ENCODE peak calls at places on chromosomes 5 and 9, in five cellular contexts. One of them, this sample, is unnamed.

GRCh38 chr9:90546200-90546599 is 96.4 kb downstream of the DIRAS2 start:
- DNase-seq in H9: no peak
- DNase-seq in neuronal stem cell: peak
- DNase-seq in H1: no peak
- DNase-seq in mesenchymal stem cell: peak
- DNase-seq in this sample: peak

GRCh38 chr9:83623634-83623991 is 670 bp downstream of the IDNK start:
- DNase-seq in H9: no peak
- DNase-seq in neuronal stem cell: no peak
- DNase-seq in H1: no peak
- DNase-seq in mesenchymal stem cell: no peak
- DNase-seq in this sample: no peak

GRCh38 chr5:1594336-1595106 is 70.8 kb upstream of the LPCAT1 start:
- DNase-seq in H9: peak
- DNase-seq in neuronal stem cell: peak
- DNase-seq in H1: peak
- DNase-seq in mesenchymal stem cell: peak
- DNase-seq in this sample: peak

GRCh38 chr5:95621839-95622629 is 2.1 kb downstream of the GPR150 start:
- DNase-seq in H9: no peak
- DNase-seq in neuronal stem cell: no peak
- DNase-seq in H1: no peak
- DNase-seq in mesenchymal stem cell: no peak
- DNase-seq in this sample: no peak

GRCh38 chr5:58311526-58311925 is 148.4 kb downstream of the PLK2 start:
- DNase-seq in H9: no peak
- DNase-seq in neuronal stem cell: no peak
- DNase-seq in H1: no peak
- DNase-seq in mesenchymal stem cell: no peak
- DNase-seq in this sample: no peak

GRCh38 chr9:106052735-106053134 is 358.4 kb downstream of the TMEM38B start:
- DNase-seq in H9: no peak
- DNase-seq in neuronal stem cell: no peak
- DNase-seq in H1: no peak
- DNase-seq in mesenchymal stem cell: no peak
- DNase-seq in this sample: no peak

GRCh38 chr5:83434929-83435328 is 36.6 kb upstream of the VCAN start:
- DNase-seq in H9: no peak
- DNase-seq in neuronal stem cell: no peak
- DNase-seq in H1: no peak
- DNase-seq in mesenchymal stem cell: no peak
- DNase-seq in this sample: no peak

GRCh38 chr5:77843570-77844407 is 67.7 kb upstream of the TBCA start:
- DNase-seq in H9: peak
- DNase-seq in neuronal stem cell: no peak
- DNase-seq in H1: no peak
- DNase-seq in mesenchymal stem cell: no peak
- DNase-seq in this sample: no peak

GRCh38 chr5:78908173-78908901 is 76.8 kb downstream of the ARSB start:
- DNase-seq in H9: peak
- DNase-seq in neuronal stem cell: peak
- DNase-seq in H1: no peak
- DNase-seq in mesenchymal stem cell: peak
- DNase-seq in this sample: no peak

GRCh38 chr5:32069396-32069795 is 104.7 kb downstream of the GOLPH3 start:
- DNase-seq in H9: no peak
- DNase-seq in neuronal stem cell: no peak
- DNase-seq in H1: no peak
- DNase-seq in mesenchymal stem cell: no peak
- DNase-seq in this sample: no peak

GRCh38 chr5:164504141-164504772 is 998.8 kb downstream of the MAT2B start:
- DNase-seq in H9: peak
- DNase-seq in neuronal stem cell: peak
- DNase-seq in H1: no peak
- DNase-seq in mesenchymal stem cell: peak
- DNase-seq in this sample: peak

GRCh38 chr9:1995084-1995483 is 20.1 kb upstream of the SMARCA2 start:
- DNase-seq in H9: no peak
- DNase-seq in neuronal stem cell: no peak
- DNase-seq in H1: no peak
- DNase-seq in mesenchymal stem cell: no peak
- DNase-seq in this sample: peak

GRCh38 chr9:18472915-18473314 is 1.0 kb upstream of the ADAMTSL1 start:
- DNase-seq in H9: no peak
- DNase-seq in neuronal stem cell: no peak
- DNase-seq in H1: no peak
- DNase-seq in mesenchymal stem cell: no peak
- DNase-seq in this sample: no peak

GRCh38 chr5:174078416-174078815 is 32.9 kb downstream of the NSG2 start:
- DNase-seq in H9: no peak
- DNase-seq in neuronal stem cell: no peak
- DNase-seq in H1: no peak
- DNase-seq in mesenchymal stem cell: no peak
- DNase-seq in this sample: no peak

GRCh38 chr9:113933188-113933587 is 57.1 kb downstream of the ZNF618 start:
- DNase-seq in H9: no peak
- DNase-seq in neuronal stem cell: no peak
- DNase-seq in H1: no peak
- DNase-seq in mesenchymal stem cell: no peak
- DNase-seq in this sample: no peak

GRCh38 chr9:16321461-16322119 is 548.9 kb downstream of the BNC2 start:
- DNase-seq in H9: peak
- DNase-seq in neuronal stem cell: no peak
- DNase-seq in H1: no peak
- DNase-seq in mesenchymal stem cell: peak
- DNase-seq in this sample: no peak

GRCh38 chr5:154972476-154973080 is 31.7 kb downstream of the MRPL22 start:
- DNase-seq in H9: peak
- DNase-seq in neuronal stem cell: peak
- DNase-seq in H1: no peak
- DNase-seq in mesenchymal stem cell: peak
- DNase-seq in this sample: peak

GRCh38 chr5:17727212-17727611 is 93.0 kb downstream of the TAF11L14 start:
- DNase-seq in H9: no peak
- DNase-seq in neuronal stem cell: no peak
- DNase-seq in H1: no peak
- DNase-seq in mesenchymal stem cell: no peak
- DNase-seq in this sample: no peak

GRCh38 chr9:95192631-95193030 is 124.9 kb downstream of the FANCC start:
- DNase-seq in H9: no peak
- DNase-seq in neuronal stem cell: no peak
- DNase-seq in H1: no peak
- DNase-seq in mesenchymal stem cell: no peak
- DNase-seq in this sample: no peak

GRCh38 chr9:27572566-27572917 is 739 bp downstream of the C9orf72 start:
- DNase-seq in H9: no peak
- DNase-seq in neuronal stem cell: no peak
- DNase-seq in H1: no peak
- DNase-seq in mesenchymal stem cell: peak
- DNase-seq in this sample: peak

GRCh38 chr9:91047993-91048607 is 246.5 kb downstream of the SYK start:
- DNase-seq in H9: no peak
- DNase-seq in neuronal stem cell: no peak
- DNase-seq in H1: no peak
- DNase-seq in mesenchymal stem cell: peak
- DNase-seq in this sample: no peak

GRCh38 chr5:80487829-80488708 is at the start of gene FAM151B:
- DNase-seq in H9: peak
- DNase-seq in neuronal stem cell: peak
- DNase-seq in H1: peak
- DNase-seq in mesenchymal stem cell: peak
- DNase-seq in this sample: peak
- H2BK120ac ChIP-seq in H9: no peak
- H2BK120ac ChIP-seq in neuronal stem cell: no peak
- H2BK120ac ChIP-seq in H1: no peak
- H2BK120ac ChIP-seq in mesenchymal stem cell: no peak
- H2BK120ac ChIP-seq in this sample: peak

GRCh38 chr5:10506535-10506934 is 57.3 kb upstream of the ANKRD33B start:
- DNase-seq in H9: no peak
- DNase-seq in neuronal stem cell: no peak
- DNase-seq in H1: no peak
- DNase-seq in mesenchymal stem cell: no peak
- DNase-seq in this sample: no peak
- H2BK12ac ChIP-seq in H9: no peak
- H2BK12ac ChIP-seq in neuronal stem cell: no peak
- H2BK12ac ChIP-seq in H1: no peak
- H2BK12ac ChIP-seq in mesenchymal stem cell: no peak
- H2BK12ac ChIP-seq in this sample: no peak

GRCh38 chr5:113266913-113267227 is 167.9 kb downstream of the TSSK1B start:
- DNase-seq in H9: no peak
- DNase-seq in neuronal stem cell: no peak
- DNase-seq in H1: no peak
- DNase-seq in mesenchymal stem cell: no peak
- DNase-seq in this sample: peak
- H2BK120ac ChIP-seq in H9: no peak
- H2BK120ac ChIP-seq in neuronal stem cell: no peak
- H2BK120ac ChIP-seq in H1: no peak
- H2BK120ac ChIP-seq in mesenchymal stem cell: no peak
- H2BK120ac ChIP-seq in this sample: no peak

GRCh38 chr5:29023541-29023940 is 1985.2 kb upstream of the CDH9 start:
- DNase-seq in H9: no peak
- DNase-seq in neuronal stem cell: no peak
- DNase-seq in H1: no peak
- DNase-seq in mesenchymal stem cell: no peak
- DNase-seq in this sample: peak
- H2BK12ac ChIP-seq in H9: no peak
- H2BK12ac ChIP-seq in neuronal stem cell: no peak
- H2BK12ac ChIP-seq in H1: no peak
- H2BK12ac ChIP-seq in mesenchymal stem cell: no peak
- H2BK12ac ChIP-seq in this sample: no peak

GRCh38 chr5:80963966-80964481 is 3.9 kb downstream of the RASGRF2 start:
- DNase-seq in H9: no peak
- DNase-seq in neuronal stem cell: no peak
- DNase-seq in H1: no peak
- DNase-seq in mesenchymal stem cell: peak
- DNase-seq in this sample: no peak

GRCh38 chr5:80963521-80963895 is 3.3 kb downstream of the RASGRF2 start:
- DNase-seq in H9: no peak
- DNase-seq in neuronal stem cell: no peak
- DNase-seq in H1: no peak
- DNase-seq in mesenchymal stem cell: peak
- DNase-seq in this sample: no peak

GRCh38 chr5:80964491-80964890 is 4.3 kb downstream of the RASGRF2 start:
- DNase-seq in H9: no peak
- DNase-seq in neuronal stem cell: no peak
- DNase-seq in H1: no peak
- DNase-seq in mesenchymal stem cell: peak
- DNase-seq in this sample: no peak

GRCh38 chr5:80961376-80962281 is 1.5 kb downstream of the RASGRF2 start:
- DNase-seq in H9: no peak
- DNase-seq in neuronal stem cell: peak
- DNase-seq in H1: no peak
- DNase-seq in mesenchymal stem cell: peak
- DNase-seq in this sample: peak

GRCh38 chr5:80962630-80963520 is 2.7 kb downstream of the RASGRF2 start:
- DNase-seq in H9: no peak
- DNase-seq in neuronal stem cell: no peak
- DNase-seq in H1: no peak
- DNase-seq in mesenchymal stem cell: peak
- DNase-seq in this sample: no peak
- H2BK120ac ChIP-seq in H9: no peak
- H2BK120ac ChIP-seq in neuronal stem cell: no peak
- H2BK120ac ChIP-seq in H1: no peak
- H2BK120ac ChIP-seq in mesenchymal stem cell: no peak
- H2BK120ac ChIP-seq in this sample: no peak

GRCh38 chr9:77752566-77752965 is 104.4 kb upstream of the GNA14 start:
- DNase-seq in H9: no peak
- DNase-seq in neuronal stem cell: no peak
- DNase-seq in H1: no peak
- DNase-seq in mesenchymal stem cell: peak
- DNase-seq in this sample: no peak
- H2BK12ac ChIP-seq in H9: no peak
- H2BK12ac ChIP-seq in neuronal stem cell: no peak
- H2BK12ac ChIP-seq in H1: no peak
- H2BK12ac ChIP-seq in mesenchymal stem cell: no peak
- H2BK12ac ChIP-seq in this sample: no peak

DNA sequence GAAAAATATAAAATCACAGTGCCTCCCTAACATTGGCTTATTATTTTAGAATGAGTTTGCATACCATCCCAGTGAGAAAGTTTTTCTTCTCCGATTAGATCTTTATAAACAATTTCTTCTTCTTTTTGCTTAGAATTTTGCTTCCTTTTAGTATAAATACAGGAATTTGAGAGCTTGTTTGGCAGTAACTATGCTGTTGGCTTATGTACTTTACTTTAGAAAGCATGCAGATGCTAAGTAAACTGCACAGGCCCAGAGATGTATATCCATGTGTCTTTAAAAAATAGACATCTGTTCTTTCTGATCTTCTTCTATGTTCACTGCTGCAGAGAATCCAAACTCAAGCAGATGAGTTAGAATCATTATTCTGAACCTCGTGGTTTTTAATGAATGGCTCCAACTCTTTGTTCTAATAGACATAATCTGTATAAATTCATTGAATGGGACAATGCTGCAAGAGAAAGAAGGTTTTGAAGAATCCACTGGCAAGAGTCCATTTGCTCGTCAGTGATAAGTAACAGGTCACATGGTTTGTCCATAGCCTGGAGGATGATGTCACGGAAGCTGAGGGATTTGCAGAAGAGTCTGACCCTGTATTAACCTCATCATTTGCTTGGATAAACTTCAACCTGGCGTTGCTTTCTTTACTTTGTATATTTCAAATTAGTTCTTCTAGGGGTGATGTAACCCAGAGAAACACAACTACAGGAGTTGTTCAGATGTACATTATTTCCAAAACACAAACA is 197.6 kb downstream of the GAS1 start:
- DNase-seq in H9: no peak
- DNase-seq in neuronal stem cell: no peak
- DNase-seq in H1: no peak
- DNase-seq in mesenchymal stem cell: peak
- DNase-seq in this sample: no peak
- H2BK120ac ChIP-seq in H9: no peak
- H2BK120ac ChIP-seq in neuronal stem cell: no peak
- H2BK120ac ChIP-seq in H1: no peak
- H2BK120ac ChIP-seq in mesenchymal stem cell: no peak
- H2BK120ac ChIP-seq in this sample: no peak

GRCh38 chr5:142757564-142757963 is 12.6 kb upstream of the ARHGAP26 start:
- DNase-seq in H9: no peak
- DNase-seq in neuronal stem cell: no peak
- DNase-seq in H1: no peak
- DNase-seq in mesenchymal stem cell: no peak
- DNase-seq in this sample: no peak
- H2BK12ac ChIP-seq in H9: no peak
- H2BK12ac ChIP-seq in neuronal stem cell: no peak
- H2BK12ac ChIP-seq in H1: no peak
- H2BK12ac ChIP-seq in mesenchymal stem cell: no peak
- H2BK12ac ChIP-seq in this sample: no peak

GRCh38 chr5:177457239-177458121 is 10.9 kb downstream of the PRR7 start:
- DNase-seq in H9: peak
- DNase-seq in neuronal stem cell: peak
- DNase-seq in H1: peak
- DNase-seq in mesenchymal stem cell: peak
- DNase-seq in this sample: peak
- H2BK120ac ChIP-seq in H9: no peak
- H2BK120ac ChIP-seq in neuronal stem cell: peak
- H2BK120ac ChIP-seq in H1: no peak
- H2BK120ac ChIP-seq in mesenchymal stem cell: no peak
- H2BK120ac ChIP-seq in this sample: no peak